ENCODE peak calls at places on chromosome 1, in seven cellular contexts. B is A549, J is suprapubic skin, G is stomach, S is K562, U is H1, Q is transverse colon. N is an unnamed sample. For H3K4me1, the result is how much of the 10 kb centered on the place peaks cover.

GRCh38 chr1:240000634-240001033 is 91.0 kb upstream of the FMN2 start:
- DNase-seq in G (no peak), U (no peak), J (no peak), Q (no peak), S (no peak), B (no peak), N (no peak)

GRCh38 chr1:53359225-53359933 is 31.5 kb upstream of the LRP8 start:
- DNase-seq in U (peak), B (no peak), S (no peak), Q (no peak), G (peak), J (peak), N (no peak)

GRCh38 chr1:42720868-42721267 is 19.2 kb downstream of the CLDN19 start:
- DNase-seq in B (no peak), U (no peak), J (no peak), G (no peak), Q (no peak), S (peak), N (no peak)

GRCh38 chr1:12548279-12549105 is 69.5 kb downstream of the DHRS3 start:
- DNase-seq in J (no peak), G (no peak), Q (no peak), U (no peak), B (no peak), S (no peak), N (no peak)

GRCh38 chr1:221089273-221089672 is 210.0 kb downstream of the HLX start:
- DNase-seq in Q (no peak), J (no peak), U (no peak), S (no peak), G (no peak), B (peak), N (no peak)

GRCh38 chr1:173364827-173365226 is 112.3 kb upstream of the PRDX6 start:
- DNase-seq in B (no peak), S (no peak), U (no peak), G (no peak), J (no peak), Q (no peak), N (no peak)

GRCh38 chr1:156346636-156347035 is 8.3 kb downstream of the TSACC start:
- DNase-seq in G (no peak), B (no peak), J (no peak), U (no peak), S (no peak), Q (no peak), N (no peak)

GRCh38 chr1:185880779-185881333 is 146.7 kb downstream of the HMCN1 start:
- DNase-seq in G (no peak), J (no peak), Q (no peak), B (no peak), U (no peak), S (no peak), N (no peak)

GRCh38 chr1:33342041-33342723 is 21.3 kb upstream of the A3GALT2 start:
- DNase-seq in G (peak), J (no peak), U (peak), B (peak), Q (peak), S (no peak), N (peak)

GRCh38 chr1:51616903-51617708 is at the start of gene OSBPL9:
- DNase-seq in G (peak), J (peak), S (peak), Q (peak), B (peak), U (peak), N (peak)

GRCh38 chr1:29379438-29380073 is 143.2 kb downstream of the PTPRU start:
- DNase-seq in Q (no peak), J (no peak), S (peak), G (no peak), B (no peak), U (peak), N (no peak)

GRCh38 chr1:22050330-22050729 is 2.2 kb upstream of the CDC42 start:
- DNase-seq in G (no peak), J (no peak), U (no peak), B (no peak), S (no peak), Q (no peak), N (no peak)

GRCh38 chr1:19164274-19165015 is 45.6 kb downstream of the UBR4 start:
- DNase-seq in Q (no peak), B (no peak), S (no peak), G (no peak), J (no peak), U (no peak), N (no peak)

GRCh38 chr1:206705187-206705586 is 20.5 kb downstream of the MAPKAPK2 start:
- DNase-seq in J (no peak), B (no peak), G (no peak), Q (no peak), S (peak), U (no peak), N (no peak)

GRCh38 chr1:109803901-109804331 is 40.2 kb upstream of the EPS8L3 start:
- DNase-seq in S (no peak), Q (no peak), J (peak), B (no peak), U (no peak), G (peak), N (no peak)

GRCh38 chr1:12161662-12162458 is 4.9 kb upstream of the TNFRSF1B start:
- DNase-seq in Q (peak), J (peak), U (no peak), S (peak), B (peak), G (peak), N (peak)

GRCh38 chr1:86687595-86687994 is 16.8 kb upstream of the SH3GLB1 start:
- DNase-seq in Q (no peak), B (no peak), S (no peak), J (no peak), U (no peak), G (no peak), N (no peak)

GRCh38 chr1:115052454-115053083 is 22.9 kb downstream of the TSHB start:
- DNase-seq in J (no peak), U (peak), S (peak), B (peak), G (peak), Q (peak), N (peak)

GRCh38 chr1:84550826-84551225 is 23.4 kb downstream of the CTBS start:
- DNase-seq in J (no peak), S (no peak), U (no peak), B (no peak), Q (no peak), G (no peak), N (no peak)

GRCh38 chr1:203451849-203452784 is 23.5 kb upstream of the PRELP start:
- DNase-seq in G (no peak), B (no peak), J (no peak), U (no peak), S (no peak), Q (no peak), N (no peak)

GRCh38 chr1:111369177-111369576 is 58.4 kb downstream of the OVGP1 start:
- DNase-seq in G (no peak), B (no peak), U (no peak), Q (no peak), S (no peak), J (no peak), N (no peak)

GRCh38 chr1:56864430-56864829 is 9.8 kb downstream of the C8A start:
- DNase-seq in U (no peak), Q (no peak), J (no peak), S (no peak), G (no peak), B (no peak), N (no peak)

GRCh38 chr1:9127395-9128160 is 1.3 kb downstream of the GPR157 start:
- DNase-seq in S (no peak), U (no peak), J (no peak), B (no peak), G (no peak), Q (no peak), N (no peak)

GRCh38 chr1:177857285-177857684 is 112.6 kb downstream of the SEC16B start:
- DNase-seq in U (no peak), G (no peak), B (no peak), J (no peak), Q (no peak), S (no peak), N (no peak)

GRCh38 chr1:56788102-56788501 is 31.1 kb downstream of the FYB2 start:
- DNase-seq in U (no peak), Q (no peak), J (no peak), B (no peak), G (no peak), S (no peak), N (no peak)

GRCh38 chr1:157969693-157970485 is 23.6 kb upstream of the KIRREL1 start:
- DNase-seq in G (no peak), U (peak), S (peak), Q (peak), B (peak), J (no peak), N (no peak)

GRCh38 chr1:7533006-7533405 is 238.1 kb upstream of the VAMP3 start:
- DNase-seq in U (no peak), S (no peak), Q (no peak), J (no peak), B (no peak), G (no peak), N (no peak)

GRCh38 chr1:173469656-173470055 is 7.5 kb upstream of the PRDX6 start:
- DNase-seq in S (no peak), G (no peak), J (no peak), B (no peak), U (no peak), Q (peak), N (no peak)

GRCh38 chr1:100671604-100672003 is 47.9 kb upstream of the VCAM1 start:
- DNase-seq in G (no peak), U (no peak), S (no peak), B (no peak), J (no peak), Q (no peak), N (no peak)

GRCh38 chr1:36728846-36729245 is 246.1 kb upstream of the CSF3R start:
- DNase-seq in B (no peak), G (no peak), J (no peak), S (no peak), Q (no peak), U (no peak), N (no peak)

GRCh38 chr1:110870721-110871388 is 2.1 kb upstream of the CD53 start:
- DNase-seq in S (no peak), Q (no peak), U (no peak), G (no peak), J (no peak), B (no peak), N (no peak)

GRCh38 chr1:44672254-44672955 is 1.9 kb downstream of the TMEM53 start:
- DNase-seq in S (no peak), J (no peak), U (no peak), Q (no peak), G (no peak), B (no peak), N (no peak)

GRCh38 chr1:167520711-167521206 is 2.4 kb upstream of the CD247 start:
- DNase-seq in Q (no peak), S (no peak), U (no peak), G (no peak), J (no peak), B (no peak), N (no peak)

GRCh38 chr1:35530946-35531345 is 26.3 kb downstream of the KIAA0319L start:
- DNase-seq in J (no peak), B (no peak), S (no peak), G (no peak), Q (no peak), U (no peak), N (no peak)

GRCh38 chr1:24379733-24380315 is 33.8 kb downstream of the STPG1 start:
- DNase-seq in J (no peak), U (peak), Q (no peak), G (no peak), B (no peak), S (no peak), N (no peak)

GRCh38 chr1:207944571-207944970 is 33.6 kb upstream of the CD34 start:
- DNase-seq in J (no peak), B (no peak), Q (no peak), U (no peak), S (no peak), G (no peak), N (no peak)

GRCh38 chr1:18730321-18730720 is 99.7 kb downstream of the PAX7 start:
- DNase-seq in B (no peak), G (no peak), J (no peak), Q (no peak), S (no peak), U (no peak), N (no peak)

GRCh38 chr1:224438989-224439388 is 4.4 kb upstream of the WDR26 start:
- DNase-seq in G (no peak), B (no peak), S (no peak), U (no peak), Q (no peak), J (no peak), N (no peak)
- TF ChIP-seq EP300 in G (no peak), B (no peak), S (no peak), U (no peak), Q (no peak), J (no peak), N (no peak)

GRCh38 chr1:94298861-94299260 is 61.5 kb upstream of the ARHGAP29 start:
- DNase-seq in U (no peak), Q (no peak), G (no peak), S (no peak), J (no peak), B (no peak), N (no peak)
- TF ChIP-seq POLR2A in U (no peak), Q (no peak), G (no peak), S (no peak), J (no peak), B (no peak), N (no peak)

DNA sequence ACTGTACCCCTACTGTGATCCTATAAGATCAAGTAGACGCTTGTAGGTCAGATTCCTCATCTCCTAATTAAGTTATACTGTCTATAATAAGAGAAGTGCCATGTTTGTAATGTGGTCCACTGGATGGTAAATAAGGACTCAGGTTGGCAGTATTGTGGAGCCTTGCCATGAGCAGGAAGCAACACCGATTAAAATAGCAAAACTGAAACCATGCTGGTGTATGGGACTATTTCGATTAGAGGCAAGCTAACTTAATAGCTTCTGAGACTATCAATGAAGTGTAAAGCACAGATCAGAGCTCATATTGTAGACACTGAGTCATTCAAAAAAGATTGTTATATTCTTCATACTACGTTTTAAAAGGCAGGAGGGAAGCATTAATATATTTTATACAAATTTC is 348.8 kb downstream of the HHAT start:
- DNase-seq in U (no peak), S (no peak), J (no peak), Q (no peak), G (no peak), B (no peak), N (no peak)
- H3K4me1 ChIP-seq in U (under half), S (under half), J (under half), Q (under half), G (under half), B (under half), N (under half)

DNA sequence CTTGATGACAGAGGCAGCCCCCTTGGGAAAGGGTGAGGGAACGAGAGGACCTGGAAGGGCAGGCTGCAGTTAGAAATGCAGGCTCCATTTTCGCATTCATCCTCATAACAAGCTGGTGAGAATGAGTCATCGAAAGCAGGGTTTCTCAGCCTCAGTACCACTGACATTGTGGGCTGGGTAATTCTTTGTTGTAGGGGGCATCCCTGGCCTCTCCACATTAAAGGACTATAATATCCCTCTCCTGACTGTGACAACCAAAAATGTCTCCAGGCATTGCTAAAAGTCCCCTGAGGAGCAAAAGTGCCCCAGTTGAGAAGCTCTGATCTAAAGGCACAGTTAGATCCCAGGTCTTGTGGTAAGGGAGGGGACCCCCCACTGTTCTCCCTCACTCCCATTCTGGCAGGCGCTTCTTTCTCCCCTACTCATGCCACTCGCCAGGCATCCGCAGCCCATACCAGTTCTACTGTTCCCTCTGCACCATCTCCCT is 20.4 kb downstream of the KCNN3 start:
- DNase-seq in Q (no peak), B (no peak), G (no peak), J (no peak), U (no peak), S (no peak), N (no peak)
- TF ChIP-seq EP300 in Q (no peak), B (no peak), G (no peak), J (no peak), U (no peak), S (no peak), N (no peak)

GRCh38 chr1:2375246-2375922 is 16.0 kb downstream of the MORN1 start:
- DNase-seq in S (no peak), G (no peak), Q (peak), U (no peak), B (no peak), J (no peak), N (no peak)

GRCh38 chr1:2374260-2375155 is 16.8 kb downstream of the MORN1 start:
- DNase-seq in U (no peak), Q (peak), G (no peak), B (no peak), J (peak), S (no peak), N (no peak)

GRCh38 chr1:2375923-2376260 is 15.5 kb downstream of the MORN1 start:
- DNase-seq in J (no peak), Q (no peak), G (no peak), B (no peak), U (no peak), S (no peak), N (no peak)

GRCh38 chr1:2373551-2374259 is 17.6 kb downstream of the MORN1 start:
- DNase-seq in B (no peak), J (no peak), Q (peak), G (no peak), U (no peak), S (no peak), N (no peak)

DNA sequence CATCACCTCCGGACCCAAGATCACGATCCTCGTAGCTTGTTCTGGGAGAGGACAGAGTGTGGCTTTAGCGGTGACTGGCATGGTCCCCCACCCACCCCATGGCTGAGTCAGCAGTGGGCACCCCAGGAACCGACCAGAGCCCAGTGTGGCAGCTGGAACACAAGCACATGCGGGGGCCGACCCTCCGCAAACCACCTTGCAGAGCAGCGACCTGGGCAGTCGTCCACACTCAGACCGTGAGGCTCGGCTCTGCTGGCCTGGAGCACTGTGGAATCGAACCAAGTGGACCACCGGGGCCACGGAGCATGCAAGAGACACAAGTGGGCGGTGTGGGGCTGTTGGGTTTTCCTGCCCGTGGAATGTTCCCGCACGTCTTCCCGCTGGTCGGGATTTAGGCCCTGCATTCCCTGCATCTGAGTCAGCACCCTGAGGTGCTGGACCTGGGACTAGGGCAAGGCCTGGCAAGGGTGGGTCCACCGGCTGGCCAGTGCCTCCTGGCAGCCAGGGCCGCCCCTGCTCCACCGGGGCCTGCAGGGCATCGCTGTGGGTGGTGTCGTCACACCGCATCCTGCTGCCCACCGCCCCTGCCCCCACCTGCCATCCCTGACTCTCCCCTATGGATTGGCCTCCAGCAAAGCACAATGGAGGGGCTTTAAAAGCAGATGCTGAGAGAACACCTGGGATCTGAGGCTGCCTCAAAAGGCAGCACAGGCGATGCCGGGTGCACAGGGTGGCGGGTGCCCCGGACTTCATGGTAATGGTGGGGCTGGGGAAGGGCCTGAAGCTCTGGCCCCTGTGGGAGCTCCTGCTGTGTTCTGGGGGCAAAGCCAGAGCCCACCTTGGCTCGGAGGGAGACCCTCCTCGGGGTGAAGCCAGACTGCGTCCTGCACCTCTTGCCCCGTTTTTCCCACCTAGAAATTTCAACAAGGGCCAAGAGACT is 18.5 kb downstream of the MORN1 start:
- DNase-seq in B (no peak), Q (peak), J (no peak), S (no peak), U (no peak), G (no peak), N (no peak)
- TF ChIP-seq POLR2A in B (no peak), Q (no peak), J (no peak), S (no peak), U (no peak), G (no peak), N (no peak)

GRCh38 chr1:68221971-68222355 is 10.4 kb downstream of the WLS start:
- DNase-seq in B (no peak), Q (no peak), U (no peak), G (no peak), J (no peak), S (no peak), N (no peak)
- H3K4me1 ChIP-seq in B (under half), Q (under half), U (under half), G (half or more), J (half or more), S (under half), N (under half)

GRCh38 chr1:16078925-16079656 is 5.6 kb upstream of the FAM131C start:
- DNase-seq in J (no peak), U (peak), S (peak), G (peak), Q (peak), B (peak), N (peak)

GRCh38 chr1:16080422-16081150 is 7.1 kb upstream of the FAM131C start:
- DNase-seq in U (no peak), J (no peak), G (peak), S (no peak), B (no peak), Q (no peak), N (no peak)

GRCh38 chr1:16083486-16083885 is 10.0 kb upstream of the FAM131C start:
- DNase-seq in S (no peak), U (no peak), Q (peak), B (no peak), J (no peak), G (no peak), N (no peak)

GRCh38 chr1:16082283-16083038 is 9.0 kb upstream of the FAM131C start:
- DNase-seq in Q (peak), U (peak), J (no peak), G (peak), B (peak), S (peak), N (peak)

DNA sequence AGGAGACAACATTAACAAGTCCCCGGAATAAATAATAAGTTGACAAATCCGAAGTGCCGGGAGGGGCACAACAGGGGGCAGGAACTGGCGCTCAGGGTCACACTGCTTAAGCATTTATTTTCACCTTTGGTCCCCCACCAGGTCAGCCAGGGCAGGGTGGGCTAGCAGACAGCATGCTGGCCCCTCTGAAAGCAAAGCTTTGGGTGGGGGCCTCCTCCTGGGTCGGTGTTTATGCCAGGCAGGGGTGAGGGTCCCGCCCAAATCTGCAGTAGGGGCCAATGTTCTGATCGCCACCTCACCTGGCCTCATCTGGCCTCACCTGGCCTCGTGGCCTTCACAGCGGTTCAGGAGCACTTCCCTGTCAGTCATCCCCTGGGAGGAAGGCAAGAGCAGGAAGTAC is 8.2 kb upstream of the FAM131C start:
- DNase-seq in U (no peak), J (no peak), G (no peak), Q (no peak), B (no peak), S (no peak), N (no peak)
- TF ChIP-seq EP300 in U (no peak), J (no peak), G (no peak), Q (no peak), B (no peak), S (no peak), N (no peak)

N was measured in tibial nerve.